ENCODE peak calls at places on chromosome 20, in ten cellular contexts. T is stomach, G is K562, O is GM12891, D is suprapubic skin, Q is HepG2, L is breast epithelium, J is spleen, F is transverse colon, W is endothelial cell of umbilical vein. K is an unnamed sample.

GRCh38 chr20:1185316-1185741 is 548 bp upstream of the TMEM74B start:
- DNase-seq in T (no peak), G (peak), O (peak), D (no peak), Q (no peak), L (no peak), J (no peak), F (no peak), W (no peak), K (no peak)

GRCh38 chr20:56429496-56429895 is 17.4 kb downstream of the CASS4 start:
- DNase-seq in T (no peak), G (peak), O (no peak), D (no peak), Q (no peak), L (no peak), J (no peak), F (no peak), W (peak), K (no peak)

GRCh38 chr20:10642859-10643559 is 30.8 kb downstream of the JAG1 start:
- DNase-seq in T (no peak), G (no peak), O (no peak), D (no peak), Q (no peak), L (no peak), J (no peak), F (no peak), W (peak), K (no peak)

GRCh38 chr20:46375771-46376170 is 30.6 kb downstream of the ELMO2 start:
- DNase-seq in T (no peak), G (no peak), O (no peak), D (no peak), Q (no peak), L (no peak), J (no peak), F (no peak), W (no peak), K (no peak)

GRCh38 chr20:31719644-31720485 is 2.8 kb downstream of the BCL2L1 start:
- DNase-seq in T (peak), G (no peak), O (no peak), D (no peak), Q (peak), L (peak), J (no peak), F (peak), W (no peak), K (no peak)

GRCh38 chr20:38498909-38499308 is 26.3 kb downstream of the RALGAPB start:
- DNase-seq in T (no peak), G (no peak), O (no peak), D (no peak), Q (no peak), L (no peak), J (no peak), F (no peak), W (no peak), K (no peak)

GRCh38 chr20:62668441-62669027 is 26.2 kb downstream of the SLCO4A1 start:
- DNase-seq in T (peak), G (peak), O (peak), D (no peak), Q (peak), L (peak), J (no peak), F (peak), W (peak), K (peak)

GRCh38 chr20:54025166-54025835 is 45.1 kb downstream of the BCAS1 start:
- DNase-seq in T (no peak), G (no peak), O (no peak), D (no peak), Q (no peak), L (no peak), J (no peak), F (no peak), W (no peak), K (no peak)

GRCh38 chr20:9220874-9221547 is 152.1 kb downstream of the PLCB4 start:
- DNase-seq in T (no peak), G (no peak), O (no peak), D (no peak), Q (no peak), L (no peak), J (no peak), F (no peak), W (no peak), K (no peak)

GRCh38 chr20:44959896-44960852 is at the start of gene TOMM34:
- DNase-seq in T (peak), G (peak), O (peak), D (peak), Q (peak), L (peak), J (peak), F (peak), W (peak), K (peak)
- TF ChIP-seq POLR2A in T (no peak), G (peak), O (peak), D (no peak), Q (peak), L (no peak), J (no peak), F (peak), W (peak), K (peak)

DNA sequence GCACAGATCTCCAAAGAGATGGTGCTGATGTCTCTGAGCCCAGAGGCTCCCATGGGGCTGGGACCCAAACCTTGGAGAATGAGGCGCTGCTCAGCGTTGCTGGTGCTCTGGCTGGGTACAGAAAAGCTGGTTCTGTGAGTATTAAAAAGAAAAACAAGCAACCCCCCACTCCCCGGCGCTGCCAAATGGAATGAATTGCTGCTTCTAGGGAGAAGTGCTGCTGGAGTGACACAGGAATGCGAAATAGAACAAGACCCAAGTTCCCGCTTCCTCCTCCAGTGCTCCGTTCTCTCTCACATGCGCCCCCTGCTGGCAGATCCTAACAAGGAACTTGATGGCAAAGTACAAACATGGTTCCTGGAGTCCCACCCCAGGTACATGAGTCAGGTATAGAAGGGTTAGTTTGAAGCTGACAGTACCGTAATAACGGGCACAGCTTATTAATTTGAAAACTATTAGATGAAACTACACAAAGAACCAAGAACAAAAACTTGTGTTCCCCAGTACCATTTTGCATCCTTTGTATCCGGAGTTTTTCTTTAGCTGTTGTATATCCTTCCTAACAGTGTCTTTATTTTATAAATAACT is 2.1 kb upstream of the DDX27 start:
- DNase-seq in T (peak), G (peak), O (peak), D (peak), Q (peak), L (peak), J (peak), F (peak), W (peak), K (no peak)
- TF ChIP-seq POLR2AphosphoS5 in T (peak), G (no peak), O (no peak), D (no peak), Q (no peak), L (peak), J (no peak), F (peak), W (no peak), K (no peak)

GRCh38 chr20:41169184-41169690 is 31.9 kb downstream of the PLCG1 start:
- DNase-seq in T (no peak), G (no peak), O (no peak), D (peak), Q (no peak), L (no peak), J (no peak), F (no peak), W (no peak), K (no peak)
- TF ChIP-seq POLR2A in T (no peak), G (no peak), O (no peak), D (no peak), Q (no peak), L (no peak), J (no peak), F (no peak), W (no peak), K (no peak)

GRCh38 chr20:19341348-19342053 is 129.1 kb downstream of the SLC24A3 start:
- DNase-seq in T (no peak), G (no peak), O (no peak), D (no peak), Q (no peak), L (no peak), J (no peak), F (no peak), W (no peak), K (no peak)
- TF ChIP-seq POLR2AphosphoS5 in T (peak), G (no peak), O (no peak), D (no peak), Q (no peak), L (no peak), J (no peak), F (no peak), W (no peak), K (no peak)

GRCh38 chr20:25194333-25194972 is 1.1 kb upstream of the ENTPD6 start:
- DNase-seq in T (no peak), G (no peak), O (no peak), D (peak), Q (no peak), L (no peak), J (peak), F (no peak), W (no peak), K (no peak)

GRCh38 chr20:25195014-25195961 is at the start of gene ENTPD6:
- DNase-seq in T (peak), G (peak), O (peak), D (peak), Q (peak), L (peak), J (peak), F (peak), W (peak), K (peak)

GRCh38 chr20:25196701-25197120 is 1.2 kb downstream of the ENTPD6 start:
- DNase-seq in T (no peak), G (no peak), O (no peak), D (peak), Q (no peak), L (no peak), J (peak), F (no peak), W (no peak), K (no peak)

GRCh38 chr20:25197173-25197869 is 1.8 kb downstream of the ENTPD6 start:
- DNase-seq in T (no peak), G (no peak), O (no peak), D (no peak), Q (no peak), L (no peak), J (peak), F (peak), W (no peak), K (no peak)

GRCh38 chr20:25195962-25196700 is 619 bp downstream of the ENTPD6 start:
- DNase-seq in T (peak), G (no peak), O (no peak), D (peak), Q (peak), L (peak), J (no peak), F (peak), W (no peak), K (no peak)
- TF ChIP-seq POLR2A in T (no peak), G (no peak), O (no peak), D (no peak), Q (no peak), L (no peak), J (no peak), F (peak), W (no peak), K (no peak)

K was measured in GM12892.